ENCODE peak calls at places on chromosomes 11 and 22, in eight cellular contexts. M is HCT116, V is IMR-90, Z is transverse colon, J is A549, R is body of pancreas, O is tibial nerve, D is ovary. G is an unnamed sample.

GRCh38 chr11:2771758-2772466 is 72.1 kb upstream of the KCNQ1OT1 start:
- DNase-seq in M (no peak), V (no peak), Z (no peak), J (no peak), R (no peak), O (no peak), D (peak; percentile 11), G (no peak)

GRCh38 chr11:47132490-47132889 is 44.2 kb downstream of the ARFGAP2 start:
- DNase-seq in M (no peak), V (no peak), Z (no peak), J (no peak), R (peak; percentile 84), O (no peak), D (no peak), G (no peak)

GRCh38 chr11:11580012-11580411 is 41.8 kb downstream of the GALNT18 start:
- DNase-seq in M (no peak), V (no peak), Z (no peak), J (no peak), R (no peak), O (no peak), D (no peak), G (no peak)

GRCh38 chr22:50438305-50439275 is 36.2 kb downstream of the SBF1 start:
- DNase-seq in M (no peak), V (no peak), Z (no peak), J (no peak), R (no peak), O (no peak), D (no peak), G (no peak)

GRCh38 chr11:70174846-70175764 is 28.0 kb upstream of the FADD start:
- DNase-seq in M (no peak), V (no peak), Z (no peak), J (no peak), R (no peak), O (no peak), D (no peak), G (no peak)

GRCh38 chr11:102085864-102086551 is 24.2 kb upstream of the YAP1 start:
- DNase-seq in M (peak; percentile 35), V (peak; percentile 39), Z (no peak), J (peak; percentile 84), R (no peak), O (no peak), D (no peak), G (no peak)

GRCh38 chr11:103413266-103413888 is 304.2 kb downstream of the DYNC2H1 start:
- DNase-seq in M (no peak), V (peak; percentile 37), Z (no peak), J (no peak), R (no peak), O (no peak), D (no peak), G (no peak)

GRCh38 chr11:125072210-125072960 is 9.3 kb downstream of the SLC37A2 start:
- DNase-seq in M (no peak), V (no peak), Z (peak; percentile 58), J (no peak), R (no peak), O (peak; percentile 24), D (no peak), G (no peak)

GRCh38 chr11:3203221-3204043 is 15.2 kb downstream of the MRGPRG start:
- DNase-seq in M (no peak), V (no peak), Z (no peak), J (peak; percentile 21), R (peak; percentile 42), O (no peak), D (no peak), G (no peak)

GRCh38 chr22:45911601-45912271 is 65.2 kb downstream of the WNT7B start:
- DNase-seq in M (no peak), V (no peak), Z (no peak), J (peak; percentile 96), R (peak; percentile 56), O (peak; percentile 20), D (no peak), G (no peak)

GRCh38 chr11:122207921-122208764 is 92.1 kb upstream of the BLID start:
- DNase-seq in M (no peak), V (peak; percentile 87), Z (no peak), J (no peak), R (no peak), O (no peak), D (no peak), G (no peak)

GRCh38 chr11:68212421-68213134 is 518 bp downstream of the KMT5B start:
- DNase-seq in M (peak; percentile 37), V (peak; percentile 75), Z (peak; percentile 80), J (peak; percentile 78), R (peak; percentile 75), O (peak; percentile 55), D (peak; percentile 80), G (peak; percentile 74)

GRCh38 chr11:26283852-26284421 is 48.0 kb upstream of the ANO3 start:
- DNase-seq in M (no peak), V (no peak), Z (no peak), J (no peak), R (no peak), O (no peak), D (no peak), G (no peak)

GRCh38 chr11:1401656-1402221 is 12.0 kb downstream of the BRSK2 start:
- DNase-seq in M (no peak), V (peak; percentile 48), Z (peak; percentile 59), J (peak; percentile 36), R (peak; percentile 83), O (peak; percentile 41), D (peak; percentile 82), G (peak; percentile 65)

GRCh38 chr22:24878969-24879368 is 67.5 kb downstream of the LHFPL7 start:
- DNase-seq in M (no peak), V (no peak), Z (no peak), J (no peak), R (no peak), O (no peak), D (no peak), G (no peak)

GRCh38 chr22:33577862-33578411 is 342.3 kb downstream of the LARGE1 start:
- DNase-seq in M (no peak), V (no peak), Z (no peak), J (peak; percentile 53), R (peak; percentile 48), O (no peak), D (no peak), G (no peak)

GRCh38 chr11:110900426-110900825 is 188.2 kb upstream of the ARHGAP20 start:
- DNase-seq in M (no peak), V (no peak), Z (no peak), J (no peak), R (no peak), O (no peak), D (no peak), G (no peak)

GRCh38 chr22:40043793-40044101 is 49.0 kb downstream of the FAM83F start:
- DNase-seq in M (no peak), V (no peak), Z (no peak), J (no peak), R (no peak), O (no peak), D (no peak), G (no peak)

DNA sequence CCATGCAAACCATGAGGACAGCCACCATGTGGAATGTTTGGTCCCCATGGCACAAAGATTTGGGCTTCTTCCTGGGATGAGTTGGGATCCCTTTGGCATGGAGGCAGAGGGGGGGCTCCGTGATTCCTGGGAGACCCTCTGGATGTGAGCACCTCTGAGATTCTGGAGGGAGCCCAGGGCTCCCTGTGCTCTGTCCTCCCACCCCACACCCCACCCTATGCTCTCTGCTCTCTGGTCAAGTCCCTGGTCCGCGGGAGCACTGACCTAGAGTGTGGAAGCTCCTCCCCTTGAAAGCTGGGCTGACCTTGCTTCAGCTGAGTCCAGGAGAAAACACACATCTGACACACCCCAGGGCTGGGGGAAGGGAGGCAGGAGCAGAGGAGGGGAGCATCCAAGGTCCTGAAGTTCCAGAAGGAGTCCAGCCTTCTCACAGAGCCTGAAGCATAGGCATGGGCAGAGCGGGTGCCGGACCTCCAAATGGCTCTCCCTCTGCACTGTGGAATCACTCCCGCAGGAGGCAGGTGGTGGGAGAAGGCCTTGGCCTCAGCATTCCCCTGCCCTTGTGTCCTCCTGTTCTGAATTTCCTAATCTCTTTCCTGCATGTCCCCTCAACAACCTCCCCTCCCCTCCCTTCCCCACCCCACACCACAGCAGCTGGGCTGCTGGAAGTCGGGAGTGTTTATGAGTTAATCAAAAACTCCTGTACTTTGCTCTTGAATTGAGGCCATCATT is 25.7 kb upstream of the OAF start:
- DNase-seq in M (no peak), V (peak; percentile 48), Z (peak; percentile 82), J (no peak), R (peak; percentile 85), O (peak; percentile 85), D (peak; percentile 84), G (no peak)
- TF ChIP-seq POLR2A in M (no peak), V (no peak), Z (peak; percentile 66), J (no peak), R (no peak), O (no peak), D (peak; percentile 45), G (no peak)

DNA sequence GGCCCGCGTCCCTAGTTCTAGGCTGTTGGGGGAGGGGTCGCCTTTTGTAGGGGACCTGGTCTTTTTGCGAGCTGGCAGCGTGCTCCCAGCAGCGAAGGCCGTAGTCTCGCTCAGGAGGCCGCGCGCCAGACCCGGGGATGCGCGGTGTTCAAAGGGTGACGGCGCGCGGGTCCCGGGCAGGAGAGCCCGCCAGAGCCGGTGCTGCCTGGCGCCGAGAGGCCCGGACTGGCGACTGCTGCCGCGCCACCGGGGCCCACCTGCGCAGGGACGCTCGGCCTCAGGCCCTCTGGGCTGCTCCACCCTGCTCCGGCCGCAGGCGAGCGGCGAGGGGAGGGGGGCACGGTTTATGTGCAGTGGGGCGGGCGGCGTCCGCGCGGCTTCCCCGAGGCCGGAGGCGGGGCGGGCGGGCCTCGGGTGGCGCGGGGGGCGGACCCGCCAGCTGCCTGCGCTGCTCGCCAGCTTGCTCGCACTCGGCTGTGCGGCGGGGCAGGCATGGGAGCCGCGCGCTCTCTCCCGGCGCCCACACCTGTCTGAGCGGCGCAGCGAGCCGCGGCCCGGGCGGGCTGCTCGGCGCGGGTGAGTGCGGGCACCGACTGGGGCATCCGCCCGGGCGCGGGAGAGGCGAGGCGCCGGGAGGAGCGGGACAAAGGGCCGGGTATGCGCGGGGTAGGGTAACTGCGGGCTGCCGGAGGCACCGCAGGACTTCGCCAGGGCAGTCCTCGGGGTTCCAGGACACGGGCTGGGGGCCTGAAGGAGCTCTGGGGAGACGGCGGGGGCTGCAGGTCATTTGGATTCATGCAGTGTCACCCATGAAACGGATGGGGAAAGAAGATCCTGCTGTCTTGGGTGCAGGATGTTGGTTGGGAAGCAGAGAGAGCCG is at the start of gene PRSS23:
- DNase-seq in M (no peak), V (peak; percentile 44), Z (peak; percentile 77), J (peak; percentile 79), R (peak; percentile 83), O (no peak), D (peak; percentile 81), G (peak; percentile 38)
- TF ChIP-seq POLR2A in M (peak; percentile 53), V (peak; percentile 69), Z (peak; percentile 33), J (peak; percentile 82), R (no peak), O (peak; percentile 69), D (no peak), G (peak; percentile 84)

DNA sequence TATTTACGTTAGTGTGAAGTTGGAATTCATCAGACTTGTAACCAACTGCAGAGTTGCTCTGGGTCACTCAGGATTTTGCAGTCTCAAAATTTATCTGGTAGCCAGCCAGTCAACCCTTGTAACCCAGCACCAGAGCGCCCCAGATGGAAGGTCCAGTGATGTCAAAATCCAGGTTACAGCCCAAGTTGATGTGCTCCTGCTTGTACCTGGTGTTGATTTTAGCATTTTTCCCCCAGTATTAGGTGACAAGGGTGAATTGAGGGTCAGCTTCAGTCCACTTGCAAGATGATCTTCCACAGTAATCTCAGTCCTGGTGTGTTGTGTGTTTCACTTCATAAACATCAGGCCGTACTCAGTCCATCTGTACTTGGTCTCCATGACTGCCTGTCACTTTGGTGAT is 7.5 kb downstream of the TIMM10B start:
- DNase-seq in M (no peak), V (no peak), Z (no peak), J (no peak), R (no peak), O (no peak), D (no peak), G (no peak)
- TF ChIP-seq POLR2A in M (no peak), V (no peak), Z (no peak), J (no peak), R (no peak), O (no peak), D (no peak), G (no peak)

GRCh38 chr11:72682238-72682872 is 8.1 kb upstream of the PDE2A start:
- DNase-seq in M (no peak), V (no peak), Z (no peak), J (no peak), R (no peak), O (no peak), D (no peak), G (no peak)
- TF ChIP-seq POLR2A in M (no peak), V (no peak), Z (no peak), J (no peak), R (no peak), O (no peak), D (no peak), G (no peak)